ENCODE peak calls at places on chromosomes 2 and 18, in nine cellular contexts. Y is IMR-90, W is brain microvascular endothelial cell, U is GM23338, Z is HepG2, I is MM.1S, Q is endothelial cell of umbilical vein, B is neural progenitor cell, M is K562. H is an unnamed sample.

GRCh38 chr18:70426818-70427217 is 138.0 kb downstream of the SOCS6 start:
- DNase-seq in Y (no peak), W (no peak), U (no peak), Z (no peak), I (no peak), Q (no peak), B (no peak), M (no peak), H (no peak)

GRCh38 chr18:11752116-11752911 is 63.2 kb downstream of the GNAL start:
- DNase-seq in Y (peak; percentile 30), W (peak; percentile 36), U (peak; percentile 75), Z (no peak), I (no peak), Q (no peak), B (peak; percentile 75), M (no peak), H (peak; percentile 16)

GRCh38 chr2:111121873-111122630 is 1.3 kb downstream of the BCL2L11 start:
- DNase-seq in Y (peak; percentile 85), W (peak; percentile 61), U (peak; percentile 93), Z (peak; percentile 86), I (peak; percentile 93), Q (peak; percentile 90), B (peak; percentile 98), M (peak; percentile 82), H (no peak)

GRCh38 chr2:9434484-9434883 is 11.0 kb downstream of the CPSF3 start:
- DNase-seq in Y (peak; percentile 33), W (peak; percentile 75), U (no peak), Z (no peak), I (no peak), Q (no peak), B (no peak), M (no peak), H (no peak)

GRCh38 chr2:211132046-211132445 is 575.6 kb downstream of the CPS1 start:
- DNase-seq in Y (no peak), W (peak; percentile 39), U (no peak), Z (no peak), I (no peak), Q (no peak), B (no peak), M (no peak), H (no peak)

GRCh38 chr2:149745396-149745925 is 157.9 kb upstream of the MMADHC start:
- DNase-seq in Y (no peak), W (no peak), U (no peak), Z (no peak), I (no peak), Q (no peak), B (no peak), M (no peak), H (no peak)

GRCh38 chr2:157699009-157699408 is 70.3 kb upstream of the ACVR1C start:
- DNase-seq in Y (no peak), W (no peak), U (no peak), Z (no peak), I (no peak), Q (no peak), B (no peak), M (no peak), H (no peak)

GRCh38 chr2:113124181-113124961 is 3.0 kb upstream of the IL1RN start:
- DNase-seq in Y (peak; percentile 17), W (peak; percentile 15), U (no peak), Z (peak; percentile 23), I (peak; percentile 61), Q (no peak), B (no peak), M (no peak), H (no peak)

GRCh38 chr2:188276255-188276654 is 15.4 kb upstream of the GULP1 start:
- DNase-seq in Y (no peak), W (no peak), U (peak; percentile 62), Z (no peak), I (no peak), Q (no peak), B (peak; percentile 4), M (no peak), H (no peak)

GRCh38 chr2:6866239-6866745 is 585 bp upstream of the CMPK2 start:
- DNase-seq in Y (peak; percentile 3), W (no peak), U (peak; percentile 50), Z (peak; percentile 24), I (peak; percentile 43), Q (peak; percentile 6), B (peak; percentile 67), M (peak; percentile 29), H (no peak)

GRCh38 chr18:3775996-3776395 is 326.0 kb downstream of the TGIF1 start:
- DNase-seq in Y (no peak), W (no peak), U (no peak), Z (no peak), I (no peak), Q (no peak), B (no peak), M (no peak), H (no peak)

GRCh38 chr2:67579207-67579606 is 182.1 kb downstream of the ETAA1 start:
- DNase-seq in Y (no peak), W (no peak), U (no peak), Z (no peak), I (no peak), Q (no peak), B (no peak), M (no peak), H (no peak)

GRCh38 chr2:2875831-2876230 is 501.8 kb downstream of the EIPR1 start:
- DNase-seq in Y (no peak), W (no peak), U (no peak), Z (no peak), I (no peak), Q (no peak), B (no peak), M (no peak), H (no peak)

GRCh38 chr2:225002039-225002655 is 40.1 kb downstream of the DOCK10 start:
- DNase-seq in Y (peak; percentile 78), W (peak; percentile 61), U (peak; percentile 91), Z (peak; percentile 54), I (peak; percentile 60), Q (peak; percentile 70), B (peak; percentile 84), M (peak; percentile 23), H (no peak)

GRCh38 chr2:169716938-169717690 is 16.5 kb upstream of the KLHL23 start:
- DNase-seq in Y (peak; percentile 28), W (no peak), U (no peak), Z (peak; percentile 95), I (no peak), Q (peak; percentile 94), B (no peak), M (no peak), H (no peak)

GRCh38 chr2:160493227-160494028 is at the start of gene RBMS1:
- DNase-seq in Y (peak; percentile 44), W (peak; percentile 25), U (peak; percentile 79), Z (peak; percentile 60), I (peak; percentile 42), Q (no peak), B (peak; percentile 84), M (peak; percentile 18), H (no peak)

DNA sequence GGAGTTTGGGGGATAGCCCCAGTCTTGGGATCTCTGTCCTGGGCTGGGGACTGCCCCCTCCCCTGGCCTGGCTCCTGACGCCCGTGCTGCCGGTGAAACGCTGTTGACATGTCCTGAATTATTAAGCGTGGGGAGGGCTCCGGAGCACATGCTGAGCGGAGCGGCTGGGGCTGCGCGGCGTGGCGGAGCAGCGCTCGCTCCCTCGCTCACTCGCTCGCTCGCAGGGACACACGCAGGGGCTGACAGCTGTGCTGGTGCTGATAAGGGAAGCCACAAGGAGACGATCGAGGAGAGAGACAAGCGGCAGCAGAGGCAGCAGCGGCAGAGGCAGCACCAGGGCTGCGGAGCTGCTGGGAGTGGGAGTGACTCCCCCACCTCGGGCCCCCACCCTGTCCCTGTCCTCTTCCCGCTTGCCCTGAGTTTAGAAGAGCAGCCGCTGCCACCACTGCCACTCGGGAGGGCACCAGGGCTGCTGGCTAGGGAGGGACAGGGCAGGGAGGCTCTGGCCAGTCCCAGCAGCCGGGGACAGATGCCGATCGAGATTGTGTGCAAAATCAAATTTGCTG is at the start of gene ASIC4:
- DNase-seq in Y (peak; percentile 12), W (no peak), U (peak; percentile 50), Z (no peak), I (no peak), Q (no peak), B (peak; percentile 67), M (peak; percentile 77), H (no peak)
- TF ChIP-seq CTCF in Y (no peak), W (no peak), U (no peak), Z (no peak), I (no peak), Q (no peak), B (no peak), M (no peak), H (no peak)

DNA sequence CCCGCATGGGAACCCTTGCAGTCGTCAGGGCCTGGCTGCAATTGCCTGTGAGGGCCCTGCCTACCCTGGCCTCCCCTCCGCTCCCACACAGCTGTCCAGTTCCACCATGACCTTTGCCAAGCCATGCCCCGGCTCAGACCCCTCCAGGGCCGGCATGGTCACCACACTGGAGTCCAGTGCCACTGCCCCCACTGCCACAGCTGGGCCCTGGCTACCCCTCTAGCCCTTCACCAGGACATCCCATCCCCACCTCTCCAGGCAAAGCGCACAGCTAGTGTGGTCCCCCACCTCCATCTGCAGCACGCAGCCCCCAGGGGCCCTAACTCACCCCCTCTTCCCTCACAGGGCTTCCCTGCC is 70.3 kb upstream of the SMAD7 start:
- DNase-seq in Y (no peak), W (no peak), U (no peak), Z (no peak), I (no peak), Q (no peak), B (no peak), M (no peak), H (no peak)
- H3K4me3 ChIP-seq in Y (no peak overlapping the region), W (no peak overlapping the region), U (no peak overlapping the region), Z (peak overlapping the region; percentile 49), I (no peak overlapping the region), Q (no peak overlapping the region), B (no peak overlapping the region), M (no peak overlapping the region), H (no peak overlapping the region)

GRCh38 chr18:59220784-59221765 is 1.1 kb downstream of the GRP start:
- DNase-seq in Y (no peak), W (no peak), U (peak; percentile 48), Z (no peak), I (no peak), Q (no peak), B (peak; percentile 59), M (no peak), H (no peak)

GRCh38 chr18:59218018-59218417 is 1.9 kb upstream of the GRP start:
- DNase-seq in Y (no peak), W (no peak), U (no peak), Z (no peak), I (no peak), Q (no peak), B (peak; percentile 16), M (no peak), H (no peak)

GRCh38 chr18:59219672-59220163 is at the start of gene GRP:
- DNase-seq in Y (no peak), W (no peak), U (peak; percentile 59), Z (no peak), I (no peak), Q (no peak), B (peak; percentile 72), M (no peak), H (no peak)

GRCh38 chr18:59222341-59222740 is 2.4 kb downstream of the GRP start:
- DNase-seq in Y (no peak), W (no peak), U (no peak), Z (no peak), I (no peak), Q (no peak), B (no peak), M (no peak), H (no peak)

GRCh38 chr18:59220164-59220783 is 316 bp downstream of the GRP start:
- DNase-seq in Y (no peak), W (no peak), U (peak; percentile 68), Z (no peak), I (no peak), Q (no peak), B (peak; percentile 65), M (no peak), H (no peak)
- H3K27me3 ChIP-seq in Y (peaks cover 75% of the 10 kb centered on the region), W (peaks cover 64% of the 10 kb centered on the region), U (peaks cover 98% of the 10 kb centered on the region), Z (peaks cover 9% of the 10 kb centered on the region), I (no peaks in the 10 kb centered on the region), Q (peaks cover 49% of the 10 kb centered on the region), B (peaks cover 100% of the 10 kb centered on the region), M (no peaks in the 10 kb centered on the region), H (peaks cover 44% of the 10 kb centered on the region)

GRCh38 chr2:239106314-239106908 is 258.5 kb downstream of the TWIST2 start:
- DNase-seq in Y (peak; percentile 63), W (peak; percentile 60), U (peak; percentile 52), Z (peak; percentile 43), I (peak; percentile 10), Q (peak; percentile 59), B (peak; percentile 73), M (peak; percentile 36), H (no peak)
- TF ChIP-seq CTCF in Y (peak; percentile 64), W (peak; percentile 84), U (peak; percentile 42), Z (peak; percentile 85), I (no peak), Q (peak; percentile 80), B (peak; percentile 66), M (peak; percentile 29), H (peak; percentile 69)